ENCODE peak calls at places on chromosomes 4 and X, in four cellular contexts. J is Peyer's patch, V is NB4, E is right lobe of liver. X is an unnamed sample.

GRCh38 chr4:10158355-10158942 is 41.9 kb upstream of the WDR1 start:
- DNase-seq in J (no peak), V (no peak), E (no peak), X (no peak)

GRCh38 chr4:69735119-69735518 is 25.3 kb downstream of the SULT1B1 start:
- DNase-seq in J (no peak), V (no peak), E (no peak), X (no peak)

GRCh38 chr4:112031712-112032328 is 113.4 kb upstream of the FAM241A start:
- DNase-seq in J (peak), E (no peak), V (peak), X (no peak)

GRCh38 chrX:20143539-20143938 is 1.9 kb upstream of the EIF1AX start:
- DNase-seq in V (peak), E (no peak), J (no peak), X (no peak)

GRCh38 chr4:174394915-174395314 is 111.2 kb downstream of the CEP44 start:
- DNase-seq in V (no peak), J (no peak), E (no peak), X (no peak)

GRCh38 chr4:25861422-25861926 is 1.3 kb downstream of the SEL1L3 start:
- DNase-seq in E (no peak), V (peak), J (no peak), X (no peak)

GRCh38 chr4:24657768-24658617 is 73.6 kb upstream of the DHX15 start:
- DNase-seq in V (peak), E (peak), J (peak), X (peak)

GRCh38 chr4:54498661-54499111 is 159.1 kb upstream of the KIT start:
- DNase-seq in E (no peak), V (peak), J (no peak), X (peak)

GRCh38 chrX:20026278-20026677 is 35.4 kb upstream of the BCLAF3 start:
- DNase-seq in E (no peak), V (peak), J (no peak), X (no peak)

GRCh38 chr4:109041463-109041862 is 261.0 kb downstream of the COL25A1 start:
- DNase-seq in J (no peak), V (no peak), E (no peak), X (no peak)

GRCh38 chr4:148831945-148832344 is 389.7 kb upstream of the NR3C2 start:
- DNase-seq in E (no peak), V (no peak), J (no peak), X (peak)

GRCh38 chrX:19798423-19798822 is 89.0 kb downstream of the SH3KBP1 start:
- DNase-seq in V (no peak), J (no peak), E (no peak), X (no peak)

GRCh38 chrX:10095698-10096432 is 60.9 kb upstream of the CLCN4 start:
- DNase-seq in J (no peak), V (no peak), E (no peak), X (no peak)

DNA sequence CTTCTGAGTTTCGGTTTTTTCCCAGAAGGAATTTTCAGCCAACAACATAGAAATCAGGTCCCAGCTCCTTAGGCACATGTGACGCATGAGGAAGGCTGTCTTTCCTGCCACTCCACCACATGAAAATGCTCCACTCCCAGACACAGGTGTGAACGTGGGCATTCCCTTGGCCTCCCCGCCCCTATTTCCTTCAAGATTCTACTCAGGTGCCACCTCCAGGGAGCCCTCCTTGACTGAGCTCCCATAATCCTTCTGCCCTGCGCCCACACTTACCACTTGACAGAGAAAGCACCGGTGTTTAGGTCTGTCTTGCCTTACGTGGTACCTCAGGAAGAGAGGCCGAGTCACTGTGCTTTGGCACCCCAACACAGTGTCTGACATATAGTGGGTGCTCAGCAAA is 44.4 kb upstream of the CENPU start:
- DNase-seq in V (no peak), E (no peak), J (no peak), X (no peak)
- TF ChIP-seq POLR2A in V (no peak), E (no peak), J (no peak), X (no peak)

DNA sequence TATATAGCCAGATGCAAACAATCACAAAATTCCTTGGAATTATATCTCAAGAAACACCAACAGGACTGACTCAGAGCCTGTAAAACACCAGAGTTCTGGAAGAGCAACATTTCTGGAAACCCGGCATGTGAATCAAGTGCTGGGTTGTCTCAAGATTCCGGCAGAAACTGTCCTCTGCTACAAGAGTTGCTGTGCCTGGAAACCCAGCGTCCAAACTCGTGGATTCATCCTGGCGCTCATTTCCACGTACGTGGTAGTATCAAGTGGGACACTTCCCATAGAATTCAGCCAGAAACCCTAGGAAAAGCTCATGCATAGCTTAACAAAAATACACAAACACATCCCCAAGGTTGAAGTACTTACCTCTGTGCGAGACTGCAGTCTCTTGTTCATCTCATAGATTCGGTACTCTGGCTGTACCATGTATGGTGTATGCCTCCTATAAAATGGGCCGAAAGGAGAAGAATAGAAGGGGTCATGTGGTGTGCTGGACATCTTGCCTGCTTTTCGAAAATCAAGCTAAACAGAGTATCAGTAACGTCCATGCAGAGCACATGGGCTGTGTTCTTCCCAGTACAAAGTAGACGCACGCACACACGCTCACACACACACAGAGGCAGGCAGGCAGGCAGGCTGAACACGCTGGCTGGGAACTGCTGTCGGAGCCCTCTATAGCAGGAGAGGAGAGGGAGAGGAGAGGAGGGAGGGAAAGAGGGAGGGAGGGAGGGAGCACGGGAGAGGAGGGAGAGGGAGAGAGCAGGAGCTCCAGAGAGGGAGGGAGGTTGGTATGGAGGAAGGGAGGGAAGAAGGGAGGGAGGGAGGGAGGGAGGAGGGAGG is at the start of gene LDB2:
- DNase-seq in E (peak), V (no peak), J (peak), X (no peak)
- TF ChIP-seq POLR2A in E (no peak), V (no peak), J (no peak), X (no peak)

GRCh38 chrX:134810211-134810610 is 151.9 kb upstream of the PLAC1 start:
- DNase-seq in E (no peak), J (no peak), V (no peak), X (no peak)

GRCh38 chrX:134803551-134804183 is 145.4 kb upstream of the PLAC1 start:
- DNase-seq in E (no peak), V (peak), J (no peak), X (no peak)

GRCh38 chrX:134806707-134807038 is 148.4 kb upstream of the PLAC1 start:
- DNase-seq in V (no peak), J (no peak), E (no peak), X (no peak)

GRCh38 chrX:134804779-134805178 is 146.5 kb upstream of the PLAC1 start:
- DNase-seq in J (no peak), E (no peak), V (no peak), X (no peak)

DNA sequence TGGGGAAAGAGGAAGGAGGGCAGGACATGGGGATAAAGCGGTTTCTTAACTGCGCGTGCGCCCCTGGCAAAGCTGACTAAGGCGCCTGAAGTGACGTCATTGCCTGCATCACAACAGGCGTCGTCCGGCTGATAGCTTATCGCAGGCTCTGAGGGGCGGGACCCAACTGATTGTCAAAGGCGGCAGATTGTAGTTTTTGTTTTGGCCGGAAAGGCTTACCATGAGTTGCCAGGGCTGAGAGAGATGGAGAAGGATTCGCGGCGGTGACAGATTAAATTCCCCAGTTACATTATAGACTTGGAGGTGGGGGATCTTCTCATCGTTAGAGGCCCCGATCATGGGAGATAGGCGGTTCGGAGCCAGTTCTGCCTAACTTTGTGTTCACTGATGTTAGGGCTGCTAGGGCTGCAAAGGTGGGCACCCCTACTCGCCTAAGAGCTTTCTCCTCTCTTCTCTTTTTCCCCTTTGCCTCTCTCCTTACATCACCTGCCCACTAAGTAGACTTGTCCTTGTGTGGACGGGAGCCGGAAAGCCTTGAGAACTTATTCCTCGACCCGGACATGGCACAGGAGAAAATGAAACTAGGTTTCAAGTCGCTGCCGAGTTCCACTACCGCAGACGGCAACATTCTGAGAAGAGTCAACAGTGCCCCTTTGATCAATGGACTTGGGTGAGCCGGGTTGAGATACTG is 148.9 kb upstream of the PLAC1 start:
- DNase-seq in J (peak), E (peak), V (peak), X (peak)
- TF ChIP-seq POLR2A in J (peak), E (peak), V (peak), X (no peak)

GRCh38 chr4:89404530-89404929 is 96.9 kb upstream of the GPRIN3 start:
- DNase-seq in V (no peak), J (no peak), E (no peak), X (no peak)

GRCh38 chr4:89398146-89398545 is 90.5 kb upstream of the GPRIN3 start:
- DNase-seq in V (no peak), J (no peak), E (no peak), X (no peak)

GRCh38 chr4:89400408-89401035 is 92.9 kb upstream of the GPRIN3 start:
- DNase-seq in J (no peak), V (no peak), E (no peak), X (no peak)

GRCh38 chr4:89403826-89404225 is 96.2 kb upstream of the GPRIN3 start:
- DNase-seq in E (no peak), J (no peak), V (no peak), X (no peak)
- TF ChIP-seq POLR2A in E (no peak), J (no peak), V (no peak), X (no peak)

GRCh38 chr4:144647095-144647959 is 1.4 kb downstream of the HHIP start:
- DNase-seq in V (no peak), E (no peak), J (no peak), X (no peak)

GRCh38 chr4:144648042-144648441 is 2.1 kb downstream of the HHIP start:
- DNase-seq in E (no peak), V (no peak), J (no peak), X (no peak)

GRCh38 chr4:144645621-144646522 is at the start of gene HHIP:
- DNase-seq in J (peak), E (peak), V (no peak), X (no peak)

GRCh38 chr4:144645102-144645469 is 870 bp upstream of the HHIP start:
- DNase-seq in J (no peak), E (no peak), V (no peak), X (no peak)

GRCh38 chr4:144646523-144647094 is 653 bp downstream of the HHIP start:
- DNase-seq in E (no peak), V (no peak), J (no peak), X (no peak)
- TF ChIP-seq POLR2A in E (no peak), V (no peak), J (no peak), X (no peak)

GRCh38 chrX:154367474-154368308 is 6.7 kb downstream of the FLNA start:
- DNase-seq in E (no peak), V (no peak), J (no peak), X (no peak)

GRCh38 chrX:154369453-154370299 is 4.8 kb downstream of the FLNA start:
- DNase-seq in J (peak), E (peak), V (peak), X (peak)

GRCh38 chrX:154366666-154367055 is 7.8 kb downstream of the FLNA start:
- DNase-seq in V (no peak), E (no peak), J (no peak), X (no peak)

GRCh38 chrX:154370300-154370881 is 4.0 kb downstream of the FLNA start:
- DNase-seq in J (no peak), V (no peak), E (no peak), X (no peak)

GRCh38 chrX:154368630-154369452 is 5.6 kb downstream of the FLNA start:
- DNase-seq in E (peak), J (peak), V (peak), X (peak)
- TF ChIP-seq POLR2A in E (no peak), J (no peak), V (no peak), X (peak)

X was measured in H54.